ENCODE peak calls at places on chromosomes 7 and 10, in seven cellular contexts. W, S, H, R, E, G and M are unnamed samples.

GRCh38 chr10:30639946-30640786 is 10.6 kb upstream of the LYZL2 start:
- DNase-seq in W (peak), S (no peak), H (no peak), R (peak), E (no peak), G (peak), M (peak)

GRCh38 chr7:44045226-44046014 is 918 bp downstream of the DBNL start:
- DNase-seq in W (no peak), S (no peak), H (no peak), R (no peak), E (no peak), G (no peak), M (no peak)

GRCh38 chr10:119425102-119425880 is 117.2 kb downstream of the RGS10 start:
- DNase-seq in W (peak), S (no peak), H (no peak), R (no peak), E (no peak), G (no peak), M (no peak)

GRCh38 chr10:78712147-78712546 is 356.6 kb upstream of the ZMIZ1 start:
- DNase-seq in W (no peak), S (no peak), H (no peak), R (no peak), E (no peak), G (no peak), M (no peak)

GRCh38 chr7:102916426-102916825 is 3.6 kb downstream of the LRRC17 start:
- DNase-seq in W (no peak), S (no peak), H (no peak), R (no peak), E (no peak), G (peak), M (no peak)

GRCh38 chr10:87750001-87750651 is 67.9 kb downstream of the ATAD1 start:
- DNase-seq in W (no peak), S (no peak), H (no peak), R (no peak), E (no peak), G (peak), M (no peak)

GRCh38 chr10:4541292-4541691 is 284.7 kb upstream of the AKR1E2 start:
- DNase-seq in W (peak), S (no peak), H (no peak), R (no peak), E (no peak), G (peak), M (peak)

GRCh38 chr7:139124084-139124914 is 14.8 kb upstream of the ZC3HAV1 start:
- DNase-seq in W (no peak), S (no peak), H (no peak), R (no peak), E (no peak), G (no peak), M (no peak)

GRCh38 chr7:93551063-93551895 is 23.2 kb downstream of the CALCR start:
- DNase-seq in W (peak), S (peak), H (no peak), R (no peak), E (no peak), G (peak), M (peak)

GRCh38 chr7:108181073-108181985 is 51.2 kb upstream of the LAMB4 start:
- DNase-seq in W (peak), S (no peak), H (no peak), R (no peak), E (no peak), G (peak), M (peak)

GRCh38 chr10:31926154-31926553 is 2.5 kb downstream of the ARHGAP12 start:
- DNase-seq in W (no peak), S (no peak), H (no peak), R (no peak), E (no peak), G (no peak), M (no peak)

GRCh38 chr7:134058980-134059379 is 68.2 kb upstream of the LRGUK start:
- DNase-seq in W (no peak), S (no peak), H (no peak), R (no peak), E (no peak), G (no peak), M (no peak)

GRCh38 chr7:141785711-141786552 is 4.1 kb upstream of the TAS2R5 start:
- DNase-seq in W (peak), S (peak), H (no peak), R (peak), E (no peak), G (peak), M (peak)

GRCh38 chr10:22652988-22653431 is 61.4 kb downstream of the PIP4K2A start:
- DNase-seq in W (no peak), S (no peak), H (no peak), R (no peak), E (no peak), G (no peak), M (no peak)

GRCh38 chr10:92592761-92593552 is at the start of gene KIF11:
- DNase-seq in W (peak), S (peak), H (peak), R (peak), E (peak), G (peak), M (peak)

GRCh38 chr10:62655337-62655994 is 149.1 kb upstream of the ADO start:
- DNase-seq in W (no peak), S (no peak), H (no peak), R (no peak), E (no peak), G (no peak), M (no peak)

GRCh38 chr10:94206176-94206575 is 156.6 kb downstream of the NOC3L start:
- DNase-seq in W (no peak), S (no peak), H (no peak), R (no peak), E (no peak), G (no peak), M (no peak)

GRCh38 chr10:4704034-4704545 is 121.9 kb upstream of the AKR1E2 start:
- DNase-seq in W (peak), S (no peak), H (no peak), R (no peak), E (no peak), G (peak), M (peak)

GRCh38 chr7:5629941-5630340 is 151.5 kb downstream of the RNF216 start:
- DNase-seq in W (no peak), S (no peak), H (no peak), R (no peak), E (peak), G (peak), M (no peak)

GRCh38 chr10:48535416-48536225 is 69.3 kb downstream of the ARHGAP22 start:
- DNase-seq in W (no peak), S (no peak), H (no peak), R (no peak), E (no peak), G (no peak), M (no peak)
- TF ChIP-seq CTCF in W (no peak), S (peak), H (no peak), R (no peak), E (no peak), G (no peak), M (no peak)

DNA sequence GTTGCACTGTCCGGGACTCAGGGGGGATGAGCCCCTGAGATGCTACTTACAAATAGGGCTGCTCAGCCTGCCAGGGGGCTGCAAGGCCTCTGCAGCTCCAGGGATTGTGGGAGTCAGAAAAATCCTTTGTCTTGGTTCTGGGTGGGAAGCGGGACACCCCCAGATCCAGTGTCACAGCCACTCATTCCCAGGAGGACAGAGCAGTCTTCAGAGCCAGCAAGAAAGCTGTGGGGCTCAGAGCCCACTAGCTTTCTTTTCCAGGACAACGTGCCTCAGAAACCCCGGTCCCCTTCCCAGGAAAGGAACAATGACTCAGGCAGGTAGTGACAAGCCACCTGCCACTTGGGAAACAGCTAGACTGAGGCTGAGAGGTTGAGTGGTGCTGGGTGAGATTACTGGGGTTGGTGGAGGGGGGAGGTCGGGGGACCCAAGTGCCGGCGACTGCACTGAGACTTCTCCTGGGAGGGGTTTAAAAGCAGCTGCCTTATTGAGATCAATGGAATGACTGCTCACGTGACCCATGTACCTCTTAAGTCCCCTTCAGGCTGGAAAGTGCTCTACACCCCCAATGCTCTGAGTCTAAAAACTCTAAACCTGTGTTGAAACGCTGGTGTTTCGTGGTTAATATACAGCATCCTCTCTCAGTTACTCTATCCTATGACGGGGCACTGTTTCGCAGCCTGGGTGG is 123.6 kb downstream of the UBE2H start:
- DNase-seq in W (no peak), S (no peak), H (no peak), R (no peak), E (no peak), G (peak), M (no peak)
- TF ChIP-seq CTCF in W (no peak), S (no peak), H (no peak), R (no peak), E (no peak), G (no peak), M (no peak)

DNA sequence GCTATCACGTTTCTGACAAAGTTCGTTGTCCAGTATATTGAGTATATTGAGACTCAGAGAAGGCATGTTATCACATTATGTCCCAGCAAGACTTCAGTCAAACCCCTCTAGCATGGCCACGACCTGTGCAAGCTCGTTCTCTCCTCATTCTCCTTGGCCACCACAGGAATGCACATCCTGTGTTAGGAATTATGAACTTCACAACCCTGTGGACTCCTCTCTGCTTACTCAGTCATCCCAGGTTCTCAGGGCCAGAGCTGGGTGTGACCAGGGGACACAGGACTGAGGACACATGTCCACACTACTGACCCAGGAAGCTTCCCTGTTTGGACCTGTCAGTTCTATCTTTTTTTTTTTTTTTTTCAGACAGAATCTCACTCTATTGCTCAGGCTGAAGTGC is 4.4 kb downstream of the SH2D4B start:
- DNase-seq in W (no peak), S (no peak), H (no peak), R (no peak), E (no peak), G (peak), M (no peak)
- TF ChIP-seq CTCF in W (no peak), S (no peak), H (no peak), R (no peak), E (no peak), G (peak), M (no peak)

GRCh38 chr7:42691030-42691639 is 220.7 kb downstream of the C7orf25 start:
- DNase-seq in W (peak), S (peak), H (no peak), R (no peak), E (no peak), G (peak), M (no peak)
- TF ChIP-seq CTCF in W (peak), S (peak), H (no peak), R (peak), E (no peak), G (peak), M (no peak)

GRCh38 chr10:116331815-116332214 is 7.6 kb downstream of the CCDC172 start:
- DNase-seq in W (no peak), S (no peak), H (no peak), R (no peak), E (no peak), G (no peak), M (no peak)

DNA sequence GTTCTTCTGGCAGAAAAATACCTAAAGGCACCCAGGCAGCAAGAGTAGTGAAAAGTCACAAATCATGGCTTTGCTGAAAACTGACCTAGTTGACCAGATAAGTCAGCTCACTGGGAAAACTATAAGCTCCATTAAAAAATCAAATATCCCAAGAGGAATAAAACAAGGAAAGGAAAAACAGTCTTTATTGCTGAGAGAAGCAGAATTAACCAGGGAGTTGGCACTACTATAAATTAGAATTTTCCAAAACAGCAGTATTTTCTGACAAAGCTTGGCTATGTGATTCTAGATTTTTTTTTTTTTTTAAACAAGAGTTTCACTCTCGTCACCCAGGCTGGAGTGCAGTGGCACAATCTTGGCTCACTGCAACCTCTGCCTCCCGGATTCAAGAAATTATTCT is 12.6 kb downstream of the CCDC172 start:
- DNase-seq in W (no peak), S (no peak), H (no peak), R (no peak), E (no peak), G (no peak), M (no peak)
- TF ChIP-seq CTCF in W (no peak), S (no peak), H (no peak), R (no peak), E (no peak), G (no peak), M (no peak)

GRCh38 chr10:103847909-103848468 is 7.4 kb downstream of the SH3PXD2A start:
- DNase-seq in W (no peak), S (no peak), H (no peak), R (no peak), E (no peak), G (no peak), M (no peak)
- TF ChIP-seq CTCF in W (no peak), S (peak), H (no peak), R (no peak), E (no peak), G (peak), M (no peak)

DNA sequence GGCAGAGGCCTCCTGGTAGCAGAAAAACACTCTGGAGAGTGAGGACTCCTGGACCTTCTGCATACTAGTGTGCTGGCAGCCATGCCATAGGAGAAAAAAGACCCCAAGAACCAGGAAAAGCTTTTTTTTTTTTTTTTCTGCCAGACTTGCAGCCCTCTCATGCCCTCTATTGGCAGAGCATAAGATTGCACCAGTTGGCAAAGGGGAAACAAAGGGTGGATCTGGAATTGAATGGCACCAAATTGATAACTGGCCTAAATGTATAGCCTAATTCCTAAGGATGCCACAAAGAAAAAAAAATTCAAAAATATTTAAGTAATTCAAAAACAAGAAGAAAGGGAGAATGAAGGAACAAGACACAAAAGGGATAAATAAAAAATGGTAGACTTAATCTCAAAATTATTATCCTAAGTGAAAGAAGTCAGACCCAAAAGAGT is 112.5 kb upstream of the GHITM start:
- DNase-seq in W (no peak), S (peak), H (no peak), R (no peak), E (no peak), G (peak), M (peak)
- TF ChIP-seq CTCF in W (peak), S (peak), H (peak), R (peak), E (peak), G (peak), M (peak)

GRCh38 chr7:46776790-46777189 is 805.1 kb downstream of the TNS3 start:
- DNase-seq in W (no peak), S (no peak), H (no peak), R (no peak), E (no peak), G (peak), M (peak)
- TF ChIP-seq CTCF in W (peak), S (peak), H (no peak), R (peak), E (no peak), G (peak), M (peak)

DNA sequence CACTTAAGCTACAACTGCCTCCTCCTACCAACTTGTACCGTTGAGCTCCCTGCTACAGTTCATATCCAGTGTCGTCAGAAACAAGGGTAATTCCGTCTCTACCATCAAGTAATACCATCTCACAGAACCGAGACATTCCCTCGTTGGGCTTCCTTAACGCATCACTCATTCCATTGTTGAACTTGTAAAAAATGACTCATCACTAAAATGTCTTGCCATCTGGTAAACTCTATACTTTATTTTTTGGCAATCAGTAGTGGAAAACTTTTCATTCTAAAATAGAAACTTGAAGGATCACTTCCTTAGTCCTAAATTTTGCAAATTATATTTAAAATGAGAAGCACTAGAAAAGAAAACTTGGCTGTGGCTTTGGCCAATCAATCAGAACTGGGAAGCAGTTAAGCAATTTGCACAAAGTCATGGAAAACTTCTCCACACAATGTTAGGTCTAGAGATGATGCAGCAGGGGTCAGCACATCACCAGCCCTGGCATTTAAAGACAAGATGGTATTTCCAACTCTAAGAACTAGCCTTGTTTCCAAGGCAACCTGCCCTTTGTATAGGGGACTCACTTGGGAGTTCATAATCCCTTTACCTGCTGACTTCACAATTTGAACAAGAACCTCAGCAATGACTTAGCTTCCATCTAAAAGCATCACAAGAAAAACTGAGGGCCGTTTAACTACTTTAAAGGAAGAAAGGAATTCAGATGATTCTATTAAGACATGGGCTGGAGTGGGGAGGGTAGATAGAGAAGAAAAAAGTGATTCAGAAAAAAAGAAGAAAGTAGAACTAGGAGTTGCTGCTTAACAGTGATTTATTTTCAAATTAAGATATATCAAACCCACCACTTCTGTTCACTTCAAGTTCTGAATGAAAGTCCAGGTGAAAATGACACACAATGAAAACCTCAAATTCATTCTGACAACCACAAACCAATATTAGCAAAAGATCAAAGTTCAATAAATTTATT is 288.1 kb downstream of the PARD3 start:
- DNase-seq in W (no peak), S (no peak), H (no peak), R (no peak), E (no peak), G (peak), M (no peak)
- TF ChIP-seq CTCF in W (no peak), S (no peak), H (no peak), R (peak), E (no peak), G (peak), M (no peak)

GRCh38 chr10:17872191-17873091 is 63.3 kb downstream of the MRC1 start:
- DNase-seq in W (no peak), S (peak), H (no peak), R (no peak), E (no peak), G (peak), M (no peak)
- TF ChIP-seq CTCF in W (peak), S (peak), H (no peak), R (peak), E (peak), G (peak), M (no peak)